ENCODE peak calls at places on chromosomes 4 and X, in seven cellular contexts. One of them, this sample, is unnamed.

GRCh38 chr4:186812592-186812991 is 88.9 kb upstream of the FAT1 start:
- DNase-seq in HFFc6: no peak
- DNase-seq in stomach: no peak
- DNase-seq in left ventricle myocardium inferior: no peak
- DNase-seq in psoas muscle: no peak
- DNase-seq in neural crest cell: no peak
- DNase-seq in thyroid gland: no peak
- DNase-seq in this sample: no peak

GRCh38 chr4:140839396-140839795 is 83.2 kb upstream of the TBC1D9 start:
- DNase-seq in HFFc6: no peak
- DNase-seq in stomach: no peak
- DNase-seq in left ventricle myocardium inferior: no peak
- DNase-seq in psoas muscle: no peak
- DNase-seq in neural crest cell: no peak
- DNase-seq in thyroid gland: no peak
- DNase-seq in this sample: no peak

GRCh38 chr4:68346461-68346860 is 3.4 kb downstream of the YTHDC1 start:
- DNase-seq in HFFc6: peak; percentile 6
- DNase-seq in stomach: no peak
- DNase-seq in left ventricle myocardium inferior: no peak
- DNase-seq in psoas muscle: no peak
- DNase-seq in neural crest cell: no peak
- DNase-seq in thyroid gland: no peak
- DNase-seq in this sample: peak; percentile 80

GRCh38 chrX:87636533-87636932 is 118.9 kb downstream of the KLHL4 start:
- DNase-seq in HFFc6: no peak
- DNase-seq in stomach: no peak
- DNase-seq in left ventricle myocardium inferior: no peak
- DNase-seq in psoas muscle: no peak
- DNase-seq in neural crest cell: no peak
- DNase-seq in thyroid gland: no peak
- DNase-seq in this sample: no peak

GRCh38 chr4:83392562-83392961 is 57.9 kb upstream of the HPSE start:
- DNase-seq in HFFc6: no peak
- DNase-seq in stomach: no peak
- DNase-seq in left ventricle myocardium inferior: no peak
- DNase-seq in psoas muscle: no peak
- DNase-seq in neural crest cell: no peak
- DNase-seq in thyroid gland: no peak
- DNase-seq in this sample: no peak

GRCh38 chr4:173325007-173325736 is 9.0 kb downstream of the HMGB2 start:
- DNase-seq in HFFc6: no peak
- DNase-seq in stomach: no peak
- DNase-seq in left ventricle myocardium inferior: no peak
- DNase-seq in psoas muscle: no peak
- DNase-seq in neural crest cell: no peak
- DNase-seq in thyroid gland: no peak
- DNase-seq in this sample: no peak

GRCh38 chr4:119493419-119493818 is 135.2 kb downstream of the PDE5A start:
- DNase-seq in HFFc6: peak; percentile 39
- DNase-seq in stomach: no peak
- DNase-seq in left ventricle myocardium inferior: no peak
- DNase-seq in psoas muscle: no peak
- DNase-seq in neural crest cell: no peak
- DNase-seq in thyroid gland: no peak
- DNase-seq in this sample: no peak

GRCh38 chrX:30659421-30659820 is 6.2 kb downstream of the GK start:
- DNase-seq in HFFc6: peak; percentile 84
- DNase-seq in stomach: no peak
- DNase-seq in left ventricle myocardium inferior: no peak
- DNase-seq in psoas muscle: no peak
- DNase-seq in neural crest cell: no peak
- DNase-seq in thyroid gland: no peak
- DNase-seq in this sample: peak; percentile 71

GRCh38 chr4:147194107-147194506 is 248.4 kb upstream of the TTC29 start:
- DNase-seq in HFFc6: no peak
- DNase-seq in stomach: no peak
- DNase-seq in left ventricle myocardium inferior: no peak
- DNase-seq in psoas muscle: no peak
- DNase-seq in neural crest cell: no peak
- DNase-seq in thyroid gland: peak; percentile 37
- DNase-seq in this sample: no peak

GRCh38 chr4:90078440-90078839 is 48.8 kb upstream of the CCSER1 start:
- DNase-seq in HFFc6: no peak
- DNase-seq in stomach: no peak
- DNase-seq in left ventricle myocardium inferior: no peak
- DNase-seq in psoas muscle: no peak
- DNase-seq in neural crest cell: no peak
- DNase-seq in thyroid gland: no peak
- DNase-seq in this sample: peak; percentile 5

GRCh38 chr4:140851032-140851636 is 94.9 kb upstream of the TBC1D9 start:
- DNase-seq in HFFc6: peak; percentile 56
- DNase-seq in stomach: peak; percentile 28
- DNase-seq in left ventricle myocardium inferior: no peak
- DNase-seq in psoas muscle: no peak
- DNase-seq in neural crest cell: peak; percentile 56
- DNase-seq in thyroid gland: peak; percentile 31
- DNase-seq in this sample: peak; percentile 79

GRCh38 chr4:10889819-10890218 is 205.3 kb upstream of the CLNK start:
- DNase-seq in HFFc6: no peak
- DNase-seq in stomach: no peak
- DNase-seq in left ventricle myocardium inferior: no peak
- DNase-seq in psoas muscle: no peak
- DNase-seq in neural crest cell: no peak
- DNase-seq in thyroid gland: no peak
- DNase-seq in this sample: no peak
- TF ChIP-seq CTCF in HFFc6: no peak
- TF ChIP-seq CTCF in stomach: no peak
- TF ChIP-seq CTCF in left ventricle myocardium inferior: no peak
- TF ChIP-seq CTCF in psoas muscle: no peak
- TF ChIP-seq CTCF in neural crest cell: no peak
- TF ChIP-seq CTCF in thyroid gland: no peak
- TF ChIP-seq CTCF in this sample: no peak

DNA sequence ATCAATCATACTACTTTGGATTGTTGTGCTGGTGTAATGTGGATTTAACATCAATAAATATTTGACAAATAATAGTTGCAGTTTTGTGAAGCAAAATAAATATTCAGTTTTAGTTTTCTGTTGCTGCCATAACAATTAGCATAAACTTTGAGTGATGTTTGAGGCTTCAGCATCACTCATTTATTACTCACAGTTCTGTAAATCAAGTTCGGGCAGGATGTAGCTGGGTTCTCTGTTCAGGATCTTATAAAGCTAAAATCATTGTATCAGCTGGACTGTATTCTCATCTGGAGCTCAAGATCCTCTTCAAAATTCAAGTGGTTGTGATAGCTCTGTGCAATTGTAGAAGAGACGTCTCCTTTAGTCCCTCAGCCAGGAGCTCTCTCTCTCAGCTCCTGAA is 81.7 kb downstream of the CBR4 start:
- DNase-seq in HFFc6: no peak
- DNase-seq in stomach: no peak
- DNase-seq in left ventricle myocardium inferior: no peak
- DNase-seq in psoas muscle: no peak
- DNase-seq in neural crest cell: no peak
- DNase-seq in thyroid gland: no peak
- DNase-seq in this sample: no peak
- TF ChIP-seq CTCF in HFFc6: no peak
- TF ChIP-seq CTCF in stomach: no peak
- TF ChIP-seq CTCF in left ventricle myocardium inferior: no peak
- TF ChIP-seq CTCF in psoas muscle: no peak
- TF ChIP-seq CTCF in neural crest cell: no peak
- TF ChIP-seq CTCF in thyroid gland: no peak
- TF ChIP-seq CTCF in this sample: no peak

DNA sequence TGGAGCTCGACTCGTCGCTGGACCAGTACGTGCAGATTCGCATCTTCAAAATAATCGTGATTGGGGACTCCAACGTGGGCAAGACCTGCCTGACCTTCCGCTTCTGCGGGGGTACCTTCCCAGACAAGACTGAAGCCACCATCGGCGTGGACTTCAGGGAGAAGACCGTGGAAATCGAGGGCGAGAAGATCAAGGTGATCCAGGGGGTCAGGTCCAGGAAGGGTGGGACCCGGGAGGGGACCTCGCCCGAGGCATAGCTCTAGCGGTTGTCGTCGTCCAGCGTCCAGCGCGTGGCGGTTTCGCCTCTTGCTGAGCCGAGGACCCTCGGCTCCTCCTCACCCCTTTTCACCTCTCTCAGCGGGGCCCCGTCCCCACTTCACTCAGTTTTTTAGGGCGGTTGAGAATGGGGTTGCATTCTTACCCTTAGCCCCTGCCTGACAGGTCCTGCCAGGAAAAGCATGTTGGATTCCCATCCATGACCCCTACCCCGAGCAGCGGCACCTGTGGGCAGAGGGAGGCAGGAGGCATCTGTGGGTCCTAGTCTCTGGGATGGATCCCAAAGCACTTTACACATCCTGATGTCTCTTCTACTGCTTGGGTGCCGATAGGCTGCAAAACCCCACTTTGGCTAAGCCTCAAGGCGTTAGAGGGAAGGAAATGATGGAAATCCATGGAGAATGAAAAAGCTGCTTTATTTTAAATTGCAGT is 519 bp downstream of the RAB33A start:
- DNase-seq in HFFc6: no peak
- DNase-seq in stomach: no peak
- DNase-seq in left ventricle myocardium inferior: no peak
- DNase-seq in psoas muscle: no peak
- DNase-seq in neural crest cell: no peak
- DNase-seq in thyroid gland: no peak
- DNase-seq in this sample: no peak
- TF ChIP-seq CTCF in HFFc6: no peak
- TF ChIP-seq CTCF in stomach: no peak
- TF ChIP-seq CTCF in left ventricle myocardium inferior: no peak
- TF ChIP-seq CTCF in psoas muscle: no peak
- TF ChIP-seq CTCF in neural crest cell: no peak
- TF ChIP-seq CTCF in thyroid gland: no peak
- TF ChIP-seq CTCF in this sample: no peak

DNA sequence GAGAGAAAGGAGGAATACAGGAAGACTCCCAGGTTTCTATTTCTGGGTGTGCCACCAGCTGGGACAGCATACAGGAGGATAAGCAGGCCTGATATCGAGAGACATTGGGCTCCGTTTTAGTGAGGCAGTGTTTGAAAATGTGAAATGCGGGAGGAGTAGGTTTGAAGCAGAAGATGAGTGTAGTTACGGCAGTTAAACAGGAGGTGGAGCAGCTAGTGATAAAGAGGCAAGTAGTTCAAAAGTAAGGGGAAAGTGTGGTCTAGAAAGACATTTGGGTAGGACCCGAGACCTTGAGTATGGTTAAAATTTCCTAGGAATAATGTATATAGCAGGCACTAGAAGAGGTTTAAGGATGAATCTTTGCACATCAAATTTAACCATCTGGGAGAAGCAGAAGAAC is 42.4 kb downstream of the DCUN1D4 start:
- DNase-seq in HFFc6: no peak
- DNase-seq in stomach: no peak
- DNase-seq in left ventricle myocardium inferior: no peak
- DNase-seq in psoas muscle: no peak
- DNase-seq in neural crest cell: no peak
- DNase-seq in thyroid gland: no peak
- DNase-seq in this sample: peak; percentile 40
- TF ChIP-seq CTCF in HFFc6: peak; percentile 73
- TF ChIP-seq CTCF in stomach: peak; percentile 33
- TF ChIP-seq CTCF in left ventricle myocardium inferior: peak; percentile 46
- TF ChIP-seq CTCF in psoas muscle: peak; percentile 17
- TF ChIP-seq CTCF in neural crest cell: peak; percentile 57
- TF ChIP-seq CTCF in thyroid gland: no peak
- TF ChIP-seq CTCF in this sample: peak; percentile 22

GRCh38 chr4:76987153-76987562 is 37.6 kb downstream of the SEPTIN11 start:
- DNase-seq in HFFc6: peak; percentile 95
- DNase-seq in stomach: peak; percentile 27
- DNase-seq in left ventricle myocardium inferior: peak; percentile 34
- DNase-seq in psoas muscle: peak; percentile 27
- DNase-seq in neural crest cell: no peak
- DNase-seq in thyroid gland: no peak
- DNase-seq in this sample: no peak
- TF ChIP-seq CTCF in HFFc6: no peak
- TF ChIP-seq CTCF in stomach: no peak
- TF ChIP-seq CTCF in left ventricle myocardium inferior: no peak
- TF ChIP-seq CTCF in psoas muscle: no peak
- TF ChIP-seq CTCF in neural crest cell: no peak
- TF ChIP-seq CTCF in thyroid gland: no peak
- TF ChIP-seq CTCF in this sample: no peak

GRCh38 chr4:163330828-163331628 is 1.4 kb downstream of the NPY1R start:
- DNase-seq in HFFc6: no peak
- DNase-seq in stomach: no peak
- DNase-seq in left ventricle myocardium inferior: no peak
- DNase-seq in psoas muscle: no peak
- DNase-seq in neural crest cell: no peak
- DNase-seq in thyroid gland: no peak
- DNase-seq in this sample: peak; percentile 16

GRCh38 chr4:163335384-163335783 is 3.0 kb upstream of the NPY1R start:
- DNase-seq in HFFc6: no peak
- DNase-seq in stomach: no peak
- DNase-seq in left ventricle myocardium inferior: no peak
- DNase-seq in psoas muscle: no peak
- DNase-seq in neural crest cell: no peak
- DNase-seq in thyroid gland: no peak
- DNase-seq in this sample: no peak

GRCh38 chr4:163332526-163333405 is at the start of gene NPY1R:
- DNase-seq in HFFc6: peak; percentile 78
- DNase-seq in stomach: peak; percentile 65
- DNase-seq in left ventricle myocardium inferior: peak; percentile 48
- DNase-seq in psoas muscle: peak; percentile 40
- DNase-seq in neural crest cell: peak; percentile 68
- DNase-seq in thyroid gland: peak; percentile 74
- DNase-seq in this sample: peak; percentile 86

DNA sequence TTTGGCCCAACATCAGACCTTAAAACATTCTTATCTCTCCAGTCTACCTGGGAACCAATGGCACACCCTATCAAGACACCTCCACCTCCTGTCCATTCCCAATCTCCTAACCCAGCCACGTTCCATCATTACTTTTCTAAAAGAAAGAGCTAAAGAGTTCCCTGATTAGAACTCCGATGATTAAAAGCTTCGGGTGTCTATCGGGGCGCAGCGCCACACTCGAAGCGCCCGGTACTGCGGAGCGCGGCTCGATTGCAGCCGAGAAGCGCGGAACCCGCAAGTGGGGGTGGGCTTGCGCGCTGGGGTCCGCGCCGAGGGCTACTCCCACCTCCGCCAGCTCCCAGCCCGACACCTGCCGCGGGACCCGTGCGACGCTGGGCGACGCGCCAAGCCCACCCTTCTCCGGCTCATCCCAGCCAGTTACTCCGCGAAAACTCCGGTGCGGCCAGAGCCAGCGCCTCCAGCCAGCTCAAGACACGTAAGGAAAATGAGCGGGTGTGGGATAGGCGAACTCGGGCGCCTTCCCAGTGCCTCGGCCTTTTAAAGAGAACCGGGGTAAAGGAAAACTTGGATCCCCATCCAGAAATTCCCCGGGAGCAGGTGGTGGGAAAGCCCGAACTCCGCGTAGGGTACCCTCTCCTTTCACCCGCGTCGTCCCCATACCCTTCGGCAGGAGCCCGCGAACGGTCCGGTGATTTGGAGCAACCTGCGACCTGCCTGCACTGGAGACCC is 601 bp downstream of the NPY1R start:
- DNase-seq in HFFc6: no peak
- DNase-seq in stomach: no peak
- DNase-seq in left ventricle myocardium inferior: peak; percentile 17
- DNase-seq in psoas muscle: peak; percentile 15
- DNase-seq in neural crest cell: peak; percentile 21
- DNase-seq in thyroid gland: peak; percentile 4
- DNase-seq in this sample: peak; percentile 21
- TF ChIP-seq CTCF in HFFc6: no peak
- TF ChIP-seq CTCF in stomach: no peak
- TF ChIP-seq CTCF in left ventricle myocardium inferior: no peak
- TF ChIP-seq CTCF in psoas muscle: no peak
- TF ChIP-seq CTCF in neural crest cell: peak; percentile 36
- TF ChIP-seq CTCF in thyroid gland: no peak
- TF ChIP-seq CTCF in this sample: no peak

GRCh38 chrX:55839480-55839879 is 121.9 kb downstream of the RRAGB start:
- DNase-seq in HFFc6: no peak
- DNase-seq in stomach: no peak
- DNase-seq in left ventricle myocardium inferior: no peak
- DNase-seq in psoas muscle: no peak
- DNase-seq in neural crest cell: no peak
- DNase-seq in thyroid gland: no peak
- DNase-seq in this sample: no peak
- TF ChIP-seq CTCF in HFFc6: no peak
- TF ChIP-seq CTCF in stomach: no peak
- TF ChIP-seq CTCF in left ventricle myocardium inferior: no peak
- TF ChIP-seq CTCF in psoas muscle: no peak
- TF ChIP-seq CTCF in neural crest cell: no peak
- TF ChIP-seq CTCF in thyroid gland: no peak
- TF ChIP-seq CTCF in this sample: no peak

This sample was measured in MCF 10A.